ENCODE peak calls at places on chromosomes 5 and 9, in six cellular contexts. I is skeletal muscle cell; R is stomach; E is GM19239; V is lower lobe of right lung; O is activated T-helper 1 cell treated with anti-CD3 and anti-CD28 coated beads, Interleukin-12 subunit alpha, Interleukin-12 subunit beta, Interleukin-2, Interleukin-4 antibody, amounts not matched to agents 30 ng/mL and 10 ng/mL and 1 ng/mL, durations not matched to agents 14 hours and 24 hours and 36 hours. N is an unnamed sample.
A peak's percentile ranks its signal among the peaks of the same experiment; 100 is the strongest.

GRCh38 chr5:138180183-138180782 is 1.4 kb downstream of the KIF20A start:
- DNase-seq in I (peak; percentile 18), E (peak; percentile 12), O (peak; percentile 16), V (no peak), R (no peak), N (peak; percentile 15)

GRCh38 chr5:59560553-59560952 is 333.0 kb downstream of the PDE4D start:
- DNase-seq in O (no peak), V (no peak), E (no peak), I (no peak), R (no peak), N (no peak)

GRCh38 chr9:83199240-83199639 is 136.3 kb upstream of the RASEF start:
- DNase-seq in R (peak; percentile 56), E (no peak), O (no peak), I (peak; percentile 27), V (no peak), N (no peak)

GRCh38 chr9:21110708-21111576 is 30.7 kb downstream of the IFNW1 start:
- DNase-seq in E (peak; percentile 28), O (no peak), V (no peak), I (peak; percentile 43), R (no peak), N (no peak)

GRCh38 chr5:16135506-16135905 is 44.1 kb downstream of the MARCHF11 start:
- DNase-seq in I (no peak), R (no peak), V (no peak), E (no peak), O (no peak), N (no peak)

GRCh38 chr5:141882594-141883183 is 4.5 kb upstream of the PCDH1 start:
- DNase-seq in V (no peak), E (no peak), O (no peak), I (no peak), R (no peak), N (no peak)

GRCh38 chr5:56465757-56466127 is 232.6 kb upstream of the ANKRD55 start:
- DNase-seq in V (no peak), R (no peak), E (no peak), I (no peak), O (no peak), N (no peak)

GRCh38 chr5:1099931-1100651 is 11.8 kb downstream of the SLC12A7 start:
- DNase-seq in V (no peak), I (no peak), O (no peak), R (no peak), E (no peak), N (no peak)

GRCh38 chr9:14532716-14533115 is 160.5 kb downstream of the ZDHHC21 start:
- DNase-seq in V (no peak), R (no peak), O (no peak), I (no peak), E (no peak), N (no peak)

GRCh38 chr9:88983865-88984542 is 7.3 kb upstream of the S1PR3 start:
- DNase-seq in E (no peak), R (no peak), V (no peak), I (no peak), O (no peak), N (no peak)

GRCh38 chr9:2859776-2860379 is 16.0 kb upstream of the PUM3 start:
- DNase-seq in V (peak; percentile 67), R (peak; percentile 65), O (no peak), I (no peak), E (peak; percentile 19), N (peak; percentile 29)

GRCh38 chr5:181058786-181059296 is 18.8 kb downstream of the BTNL9 start:
- DNase-seq in I (no peak), V (no peak), O (no peak), R (no peak), E (no peak), N (no peak)

GRCh38 chr9:3263698-3264097 is 262.1 kb downstream of the RFX3 start:
- DNase-seq in I (no peak), O (no peak), V (no peak), R (no peak), E (no peak), N (no peak)

GRCh38 chr9:124145903-124146575 is 111.7 kb upstream of the NEK6 start:
- DNase-seq in I (no peak), E (no peak), R (no peak), O (no peak), V (no peak), N (no peak)

GRCh38 chr9:96080364-96080763 is 204.9 kb downstream of the ERCC6L2 start:
- DNase-seq in V (no peak), R (peak; percentile 36), E (no peak), I (no peak), O (no peak), N (no peak)

GRCh38 chr9:88230612-88231011 is 92.3 kb upstream of the SPATA31C2 start:
- DNase-seq in O (no peak), V (no peak), R (no peak), E (no peak), I (no peak), N (no peak)

GRCh38 chr9:107243757-107244156 is 39.3 kb upstream of the RAD23B start:
- DNase-seq in E (no peak), R (peak; percentile 29), I (peak; percentile 25), O (peak; percentile 17), V (no peak), N (peak; percentile 54)

GRCh38 chr5:178240341-178240741 is 7.7 kb upstream of the PHYKPL start:
- DNase-seq in O (no peak), R (no peak), E (no peak), V (peak; percentile 38), I (no peak), N (no peak)

GRCh38 chr5:135489466-135490244 is 37.5 kb upstream of the TIFAB start:
- DNase-seq in R (no peak), I (no peak), E (no peak), V (no peak), O (no peak), N (no peak)

GRCh38 chr5:120454094-120454798 is 9.9 kb upstream of the PRR16 start:
- DNase-seq in V (no peak), E (no peak), O (no peak), R (no peak), I (peak; percentile 85), N (no peak)

GRCh38 chr5:132260051-132260450 is 2.6 kb downstream of the PDLIM4 start:
- DNase-seq in O (no peak), I (no peak), E (no peak), V (no peak), R (no peak), N (no peak)

GRCh38 chr5:125433457-125433856 is 687.0 kb upstream of the ZNF608 start:
- DNase-seq in I (no peak), R (no peak), V (no peak), O (no peak), E (no peak), N (no peak)

GRCh38 chr5:174464504-174465165 is 259.7 kb upstream of the MSX2 start:
- DNase-seq in I (no peak), V (no peak), R (no peak), E (no peak), O (no peak), N (no peak)

GRCh38 chr5:122323132-122323548 is 11.1 kb downstream of the SNCAIP start:
- DNase-seq in I (no peak), O (no peak), V (no peak), R (no peak), E (no peak), N (no peak)

GRCh38 chr9:124574944-124575343 is 67.7 kb upstream of the NR5A1 start:
- DNase-seq in E (no peak), I (peak; percentile 80), V (no peak), R (no peak), O (no peak), N (no peak)

GRCh38 chr5:106121972-106122605 is 1548.6 kb downstream of the EFNA5 start:
- DNase-seq in O (no peak), R (peak; percentile 31), I (no peak), E (peak; percentile 18), V (no peak), N (no peak)

GRCh38 chr9:113152699-113153098 is 1.9 kb downstream of the SLC31A2 start:
- DNase-seq in E (no peak), I (no peak), V (no peak), O (no peak), R (no peak), N (no peak)

GRCh38 chr9:135001526-135001925 is 83.8 kb upstream of the FCN1 start:
- DNase-seq in R (no peak), I (no peak), O (no peak), E (no peak), V (no peak), N (no peak)

GRCh38 chr5:110547495-110547894 is 179.0 kb downstream of the TMEM232 start:
- DNase-seq in E (no peak), R (no peak), O (no peak), V (no peak), I (no peak), N (no peak)

GRCh38 chr5:78527054-78527884 is 121.3 kb downstream of the LHFPL2 start:
- DNase-seq in O (no peak), V (peak; percentile 54), E (no peak), I (peak; percentile 78), R (no peak), N (no peak)

GRCh38 chr9:108994695-108995094 is 18.6 kb downstream of the CTNNAL1 start:
- DNase-seq in E (no peak), O (no peak), R (peak; percentile 65), I (no peak), V (peak; percentile 50), N (no peak)

N was measured in T-helper 2 cell treated with Interferon-gamma antibody and Interleukin-4, amounts not matched to agents 5 μg/mL and 100 μg/mL, for 36 hours.